ENCODE peak calls at places on chromosomes 3 and 15, in ten cellular contexts. One of them, this sample, is unnamed.

GRCh38 chr3:155382396-155383042 is 89.0 kb upstream of the STRIT1 start:
- DNase-seq in aorta: peak; percentile 53
- DNase-seq in thyroid gland: peak; percentile 78
- DNase-seq in prostate gland: peak; percentile 48
- DNase-seq in neuronal stem cell: peak; percentile 66
- DNase-seq in breast epithelium: peak; percentile 26
- DNase-seq in left ventricle myocardium inferior: peak; percentile 77
- DNase-seq in colonic mucosa: peak; percentile 75
- DNase-seq in H9: peak; percentile 83
- DNase-seq in hepatocyte: peak; percentile 87
- DNase-seq in this sample: no peak

GRCh38 chr3:196666001-196666867 is 26.7 kb downstream of the NRROS start:
- DNase-seq in left ventricle myocardium inferior: no peak
- DNase-seq in thyroid gland: no peak
- DNase-seq in prostate gland: no peak
- DNase-seq in neuronal stem cell: peak; percentile 85
- DNase-seq in colonic mucosa: no peak
- DNase-seq in H9: peak; percentile 90
- DNase-seq in aorta: no peak
- DNase-seq in hepatocyte: no peak
- DNase-seq in breast epithelium: peak; percentile 69
- DNase-seq in this sample: no peak

GRCh38 chr3:101039285-101039684 is 46.1 kb upstream of the ABI3BP start:
- DNase-seq in thyroid gland: peak; percentile 7
- DNase-seq in H9: no peak
- DNase-seq in breast epithelium: no peak
- DNase-seq in neuronal stem cell: no peak
- DNase-seq in aorta: no peak
- DNase-seq in prostate gland: no peak
- DNase-seq in left ventricle myocardium inferior: no peak
- DNase-seq in colonic mucosa: no peak
- DNase-seq in hepatocyte: peak; percentile 28
- DNase-seq in this sample: no peak

GRCh38 chr3:7518471-7518870 is 657.6 kb downstream of the GRM7 start:
- DNase-seq in colonic mucosa: no peak
- DNase-seq in aorta: no peak
- DNase-seq in thyroid gland: peak; percentile 28
- DNase-seq in prostate gland: peak; percentile 40
- DNase-seq in left ventricle myocardium inferior: no peak
- DNase-seq in H9: no peak
- DNase-seq in hepatocyte: peak; percentile 9
- DNase-seq in breast epithelium: no peak
- DNase-seq in neuronal stem cell: no peak
- DNase-seq in this sample: no peak

GRCh38 chr3:53056442-53056841 is 10.6 kb upstream of the SFMBT1 start:
- DNase-seq in colonic mucosa: no peak
- DNase-seq in prostate gland: no peak
- DNase-seq in aorta: no peak
- DNase-seq in left ventricle myocardium inferior: no peak
- DNase-seq in H9: no peak
- DNase-seq in neuronal stem cell: no peak
- DNase-seq in hepatocyte: no peak
- DNase-seq in thyroid gland: no peak
- DNase-seq in breast epithelium: no peak
- DNase-seq in this sample: no peak

GRCh38 chr3:37935756-37936666 is 54.6 kb upstream of the VILL start:
- DNase-seq in hepatocyte: no peak
- DNase-seq in thyroid gland: no peak
- DNase-seq in H9: no peak
- DNase-seq in prostate gland: peak; percentile 53
- DNase-seq in breast epithelium: peak; percentile 86
- DNase-seq in aorta: no peak
- DNase-seq in neuronal stem cell: peak; percentile 5
- DNase-seq in left ventricle myocardium inferior: no peak
- DNase-seq in colonic mucosa: no peak
- DNase-seq in this sample: no peak

GRCh38 chr3:57966823-57967222 is 41.4 kb upstream of the FLNB start:
- DNase-seq in H9: no peak
- DNase-seq in prostate gland: no peak
- DNase-seq in thyroid gland: no peak
- DNase-seq in aorta: no peak
- DNase-seq in hepatocyte: no peak
- DNase-seq in colonic mucosa: no peak
- DNase-seq in left ventricle myocardium inferior: no peak
- DNase-seq in neuronal stem cell: no peak
- DNase-seq in breast epithelium: no peak
- DNase-seq in this sample: no peak

GRCh38 chr3:61141184-61141583 is 110.1 kb downstream of the FHIT start:
- DNase-seq in hepatocyte: no peak
- DNase-seq in neuronal stem cell: peak; percentile 30
- DNase-seq in left ventricle myocardium inferior: no peak
- DNase-seq in breast epithelium: no peak
- DNase-seq in H9: peak; percentile 34
- DNase-seq in prostate gland: no peak
- DNase-seq in aorta: no peak
- DNase-seq in thyroid gland: no peak
- DNase-seq in colonic mucosa: no peak
- DNase-seq in this sample: no peak

GRCh38 chr3:72487946-72488735 is 360.1 kb downstream of the SHQ1 start:
- DNase-seq in colonic mucosa: no peak
- DNase-seq in H9: no peak
- DNase-seq in thyroid gland: no peak
- DNase-seq in prostate gland: no peak
- DNase-seq in hepatocyte: no peak
- DNase-seq in breast epithelium: no peak
- DNase-seq in left ventricle myocardium inferior: no peak
- DNase-seq in aorta: no peak
- DNase-seq in neuronal stem cell: no peak
- DNase-seq in this sample: no peak

GRCh38 chr15:77738441-77739437 is 106.0 kb upstream of the LINGO1 start:
- DNase-seq in hepatocyte: no peak
- DNase-seq in left ventricle myocardium inferior: no peak
- DNase-seq in aorta: no peak
- DNase-seq in breast epithelium: no peak
- DNase-seq in thyroid gland: no peak
- DNase-seq in colonic mucosa: no peak
- DNase-seq in H9: peak; percentile 63
- DNase-seq in prostate gland: no peak
- DNase-seq in neuronal stem cell: no peak
- DNase-seq in this sample: no peak

GRCh38 chr3:170043506-170043905 is 5.7 kb downstream of the GPR160 start:
- DNase-seq in left ventricle myocardium inferior: no peak
- DNase-seq in breast epithelium: no peak
- DNase-seq in neuronal stem cell: no peak
- DNase-seq in hepatocyte: no peak
- DNase-seq in H9: no peak
- DNase-seq in thyroid gland: no peak
- DNase-seq in aorta: no peak
- DNase-seq in colonic mucosa: no peak
- DNase-seq in prostate gland: no peak
- DNase-seq in this sample: no peak

GRCh38 chr3:40913641-40914040 is 285.7 kb upstream of the CTNNB1 start:
- DNase-seq in colonic mucosa: no peak
- DNase-seq in neuronal stem cell: no peak
- DNase-seq in left ventricle myocardium inferior: no peak
- DNase-seq in breast epithelium: no peak
- DNase-seq in thyroid gland: no peak
- DNase-seq in H9: no peak
- DNase-seq in aorta: no peak
- DNase-seq in prostate gland: no peak
- DNase-seq in hepatocyte: no peak
- DNase-seq in this sample: no peak

GRCh38 chr15:80152896-80153876 is at the start of gene FAH:
- DNase-seq in aorta: peak; percentile 83
- DNase-seq in hepatocyte: no peak
- DNase-seq in prostate gland: no peak
- DNase-seq in colonic mucosa: peak; percentile 51
- DNase-seq in breast epithelium: no peak
- DNase-seq in thyroid gland: peak; percentile 79
- DNase-seq in neuronal stem cell: no peak
- DNase-seq in left ventricle myocardium inferior: no peak
- DNase-seq in H9: peak; percentile 51
- DNase-seq in this sample: no peak

GRCh38 chr15:40549894-40550293 is 14.9 kb downstream of the CCDC32 start:
- DNase-seq in hepatocyte: no peak
- DNase-seq in H9: no peak
- DNase-seq in colonic mucosa: no peak
- DNase-seq in thyroid gland: peak; percentile 43
- DNase-seq in prostate gland: no peak
- DNase-seq in left ventricle myocardium inferior: peak; percentile 86
- DNase-seq in neuronal stem cell: no peak
- DNase-seq in breast epithelium: no peak
- DNase-seq in aorta: no peak
- DNase-seq in this sample: no peak

GRCh38 chr3:31251083-31251482 is 281.6 kb upstream of the STT3B start:
- DNase-seq in neuronal stem cell: no peak
- DNase-seq in breast epithelium: no peak
- DNase-seq in thyroid gland: no peak
- DNase-seq in aorta: no peak
- DNase-seq in colonic mucosa: no peak
- DNase-seq in prostate gland: no peak
- DNase-seq in left ventricle myocardium inferior: no peak
- DNase-seq in hepatocyte: no peak
- DNase-seq in H9: no peak
- DNase-seq in this sample: no peak

GRCh38 chr3:52249683-52250082 is 4.1 kb downstream of the PPM1M start:
- DNase-seq in breast epithelium: no peak
- DNase-seq in neuronal stem cell: no peak
- DNase-seq in colonic mucosa: no peak
- DNase-seq in thyroid gland: no peak
- DNase-seq in prostate gland: no peak
- DNase-seq in hepatocyte: no peak
- DNase-seq in left ventricle myocardium inferior: no peak
- DNase-seq in H9: no peak
- DNase-seq in aorta: no peak
- DNase-seq in this sample: no peak

GRCh38 chr3:179801263-179801662 is 148.4 kb downstream of the USP13 start:
- DNase-seq in prostate gland: no peak
- DNase-seq in thyroid gland: no peak
- DNase-seq in neuronal stem cell: no peak
- DNase-seq in H9: no peak
- DNase-seq in hepatocyte: peak; percentile 65
- DNase-seq in colonic mucosa: no peak
- DNase-seq in left ventricle myocardium inferior: no peak
- DNase-seq in breast epithelium: no peak
- DNase-seq in aorta: no peak
- DNase-seq in this sample: no peak

GRCh38 chr15:29968099-29968892 is 114.5 kb upstream of the GOLGA8J start:
- DNase-seq in breast epithelium: no peak
- DNase-seq in aorta: no peak
- DNase-seq in H9: peak; percentile 64
- DNase-seq in left ventricle myocardium inferior: no peak
- DNase-seq in thyroid gland: peak; percentile 5
- DNase-seq in prostate gland: no peak
- DNase-seq in hepatocyte: peak; percentile 14
- DNase-seq in colonic mucosa: no peak
- DNase-seq in neuronal stem cell: peak; percentile 17
- DNase-seq in this sample: no peak

GRCh38 chr15:25106209-25106608 is 151.4 kb downstream of the SNRPN start:
- DNase-seq in prostate gland: no peak
- DNase-seq in neuronal stem cell: no peak
- DNase-seq in hepatocyte: no peak
- DNase-seq in thyroid gland: no peak
- DNase-seq in breast epithelium: no peak
- DNase-seq in aorta: no peak
- DNase-seq in H9: no peak
- DNase-seq in left ventricle myocardium inferior: no peak
- DNase-seq in colonic mucosa: no peak
- DNase-seq in this sample: no peak
- H3K9me3 ChIP-seq in prostate gland: no peaks in the 10 kb centered on the region
- H3K9me3 ChIP-seq in neuronal stem cell: peaks cover 20% of the 10 kb centered on the region
- H3K9me3 ChIP-seq in hepatocyte: peaks cover 3% of the 10 kb centered on the region
- H3K9me3 ChIP-seq in thyroid gland: no peaks in the 10 kb centered on the region
- H3K9me3 ChIP-seq in breast epithelium: peaks cover 24% of the 10 kb centered on the region
- H3K9me3 ChIP-seq in aorta: peaks cover 6% of the 10 kb centered on the region
- H3K9me3 ChIP-seq in H9: peaks cover 48% of the 10 kb centered on the region
- H3K9me3 ChIP-seq in left ventricle myocardium inferior: peaks cover 100% of the 10 kb centered on the region
- H3K9me3 ChIP-seq in colonic mucosa: peaks cover 13% of the 10 kb centered on the region
- H3K9me3 ChIP-seq in this sample: peaks cover 12% of the 10 kb centered on the region

GRCh38 chr15:27714675-27715074 is 384.4 kb downstream of the OCA2 start:
- DNase-seq in colonic mucosa: no peak
- DNase-seq in left ventricle myocardium inferior: no peak
- DNase-seq in breast epithelium: no peak
- DNase-seq in H9: peak; percentile 51
- DNase-seq in hepatocyte: no peak
- DNase-seq in thyroid gland: no peak
- DNase-seq in neuronal stem cell: no peak
- DNase-seq in prostate gland: no peak
- DNase-seq in aorta: no peak
- DNase-seq in this sample: no peak
- H3K9me3 ChIP-seq in colonic mucosa: no peaks in the 10 kb centered on the region
- H3K9me3 ChIP-seq in left ventricle myocardium inferior: peaks cover 63% of the 10 kb centered on the region
- H3K9me3 ChIP-seq in breast epithelium: peaks cover 4% of the 10 kb centered on the region
- H3K9me3 ChIP-seq in H9: no peaks in the 10 kb centered on the region
- H3K9me3 ChIP-seq in hepatocyte: peaks cover 3% of the 10 kb centered on the region
- H3K9me3 ChIP-seq in thyroid gland: no peaks in the 10 kb centered on the region
- H3K9me3 ChIP-seq in neuronal stem cell: no peaks in the 10 kb centered on the region
- H3K9me3 ChIP-seq in prostate gland: no peaks in the 10 kb centered on the region
- H3K9me3 ChIP-seq in aorta: peaks cover 9% of the 10 kb centered on the region
- H3K9me3 ChIP-seq in this sample: no peaks in the 10 kb centered on the region

DNA sequence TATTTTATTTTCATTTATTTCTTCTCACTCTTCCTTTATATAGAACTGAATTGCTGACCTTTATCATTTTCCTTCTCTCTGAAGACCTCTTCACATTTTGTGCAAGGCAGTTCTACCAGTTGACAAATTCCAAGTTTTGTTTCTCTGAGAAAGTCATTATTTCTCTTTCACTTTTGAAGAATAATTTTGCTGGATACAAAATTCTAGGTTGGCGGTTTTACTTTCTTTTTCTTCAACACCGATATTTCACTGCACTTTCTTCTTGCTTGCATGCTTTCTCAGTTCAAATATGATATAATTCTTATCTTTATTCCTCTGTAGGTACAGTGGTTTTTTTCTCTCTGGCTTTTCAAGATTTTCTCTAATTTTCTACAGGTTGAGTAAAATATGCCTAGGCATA is 15.9 kb downstream of the RFX7 start:
- DNase-seq in breast epithelium: no peak
- DNase-seq in thyroid gland: no peak
- DNase-seq in colonic mucosa: no peak
- DNase-seq in hepatocyte: no peak
- DNase-seq in H9: no peak
- DNase-seq in left ventricle myocardium inferior: no peak
- DNase-seq in neuronal stem cell: no peak
- DNase-seq in aorta: no peak
- DNase-seq in prostate gland: no peak
- DNase-seq in this sample: no peak
- H3K9me3 ChIP-seq in breast epithelium: peaks cover 26% of the 10 kb centered on the region
- H3K9me3 ChIP-seq in thyroid gland: no peaks in the 10 kb centered on the region
- H3K9me3 ChIP-seq in colonic mucosa: no peaks in the 10 kb centered on the region
- H3K9me3 ChIP-seq in hepatocyte: peaks cover 32% of the 10 kb centered on the region
- H3K9me3 ChIP-seq in H9: peaks cover 30% of the 10 kb centered on the region
- H3K9me3 ChIP-seq in left ventricle myocardium inferior: peaks cover 43% of the 10 kb centered on the region
- H3K9me3 ChIP-seq in neuronal stem cell: peaks cover 88% of the 10 kb centered on the region
- H3K9me3 ChIP-seq in aorta: peaks cover 4% of the 10 kb centered on the region
- H3K9me3 ChIP-seq in prostate gland: no peaks in the 10 kb centered on the region
- H3K9me3 ChIP-seq in this sample: peaks cover 9% of the 10 kb centered on the region

GRCh38 chr3:16455946-16456345 is 57.6 kb downstream of the RFTN1 start:
- DNase-seq in hepatocyte: no peak
- DNase-seq in colonic mucosa: no peak
- DNase-seq in aorta: no peak
- DNase-seq in breast epithelium: no peak
- DNase-seq in prostate gland: no peak
- DNase-seq in left ventricle myocardium inferior: no peak
- DNase-seq in neuronal stem cell: no peak
- DNase-seq in H9: no peak
- DNase-seq in thyroid gland: no peak
- DNase-seq in this sample: no peak
- H3K9me3 ChIP-seq in hepatocyte: no peaks in the 10 kb centered on the region
- H3K9me3 ChIP-seq in colonic mucosa: no peaks in the 10 kb centered on the region
- H3K9me3 ChIP-seq in aorta: no peaks in the 10 kb centered on the region
- H3K9me3 ChIP-seq in breast epithelium: no peaks in the 10 kb centered on the region
- H3K9me3 ChIP-seq in prostate gland: no peaks in the 10 kb centered on the region
- H3K9me3 ChIP-seq in left ventricle myocardium inferior: peaks cover 6% of the 10 kb centered on the region
- H3K9me3 ChIP-seq in neuronal stem cell: no peaks in the 10 kb centered on the region
- H3K9me3 ChIP-seq in H9: no peaks in the 10 kb centered on the region
- H3K9me3 ChIP-seq in thyroid gland: no peaks in the 10 kb centered on the region
- H3K9me3 ChIP-seq in this sample: no peaks in the 10 kb centered on the region

This sample was measured in T-helper 17 cell.